ENCODE peak calls at places on chromosomes 3 and 15, in six cellular contexts. M is CD8-positive, alpha-beta T cell; P is cardiac fibroblast; Z is fibroblast of mammary gland; U is RWPE1; E is tibial artery. A is an unnamed sample.

GRCh38 chr15:25177955-25178801 is 223.4 kb downstream of the SNRPN start:
- DNase-seq in M (no peak), P (no peak), Z (no peak), U (no peak), E (peak), A (peak)

GRCh38 chr3:106365061-106365691 is 496.4 kb upstream of the CBLB start:
- DNase-seq in M (no peak), P (no peak), Z (no peak), U (no peak), E (no peak), A (no peak)

GRCh38 chr3:197266331-197266730 is 32.1 kb downstream of the DLG1 start:
- DNase-seq in M (no peak), P (no peak), Z (no peak), U (no peak), E (no peak), A (no peak)

GRCh38 chr15:91234759-91235158 is 134.7 kb downstream of the SV2B start:
- DNase-seq in M (no peak), P (no peak), Z (no peak), U (no peak), E (no peak), A (no peak)

GRCh38 chr3:186519021-186519658 is 25.0 kb downstream of the CRYGS start:
- DNase-seq in M (peak), P (no peak), Z (no peak), U (no peak), E (no peak), A (no peak)

GRCh38 chr3:158539414-158540014 is 31.5 kb upstream of the MLF1 start:
- DNase-seq in M (peak), P (peak), Z (peak), U (peak), E (no peak), A (no peak)

GRCh38 chr15:86063328-86064180 is 16.1 kb upstream of the AGBL1 start:
- DNase-seq in M (no peak), P (no peak), Z (no peak), U (no peak), E (no peak), A (no peak)

GRCh38 chr15:47961401-47962090 is 159.2 kb upstream of the SLC24A5 start:
- DNase-seq in M (no peak), P (no peak), Z (no peak), U (no peak), E (no peak), A (no peak)

GRCh38 chr3:43231276-43232000 is 54.9 kb upstream of the SNRK start:
- DNase-seq in M (no peak), P (peak), Z (no peak), U (no peak), E (no peak), A (no peak)

GRCh38 chr3:130310109-130310508 is 35.4 kb upstream of the COL6A5 start:
- DNase-seq in M (no peak), P (no peak), Z (no peak), U (no peak), E (no peak), A (no peak)

GRCh38 chr3:69085543-69086132 is 901 bp downstream of the ARL6IP5 start:
- DNase-seq in M (no peak), P (peak), Z (peak), U (peak), E (no peak), A (no peak)

GRCh38 chr3:106086636-106087035 is 217.8 kb upstream of the CBLB start:
- DNase-seq in M (no peak), P (no peak), Z (peak), U (peak), E (no peak), A (no peak)

GRCh38 chr15:57427367-57427821 is 51.1 kb downstream of the CGNL1 start:
- DNase-seq in M (no peak), P (peak), Z (peak), U (no peak), E (peak), A (no peak)

GRCh38 chr3:23198801-23199200 is 4.3 kb upstream of the UBE2E2 start:
- DNase-seq in M (no peak), P (peak), Z (peak), U (no peak), E (no peak), A (no peak)

GRCh38 chr15:33086500-33087141 is 107.9 kb downstream of the FMN1 start:
- DNase-seq in M (no peak), P (peak), Z (peak), U (peak), E (no peak), A (no peak)
- TF ChIP-seq CTCF in M (peak), P (peak), Z (peak), U (peak), E (no peak), A (peak)

DNA sequence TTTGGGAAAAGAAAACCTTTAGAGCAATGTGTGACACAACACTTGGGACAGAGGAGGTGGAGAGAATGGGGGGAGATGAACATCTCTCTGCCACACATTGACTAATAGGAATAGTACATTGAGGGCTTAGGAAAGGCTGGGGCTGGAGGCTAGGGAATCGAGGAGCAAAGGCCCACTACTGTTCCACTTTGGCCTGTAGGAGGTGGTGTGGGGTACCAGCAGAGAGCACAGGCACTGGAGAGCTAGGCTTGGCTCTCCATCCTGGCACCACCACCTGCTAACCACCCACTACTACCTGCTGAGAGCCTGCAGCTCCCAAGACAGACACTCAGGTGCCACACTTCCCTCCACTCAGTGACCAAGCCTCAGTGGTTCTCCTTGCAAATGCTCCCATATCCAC is 19.4 kb downstream of the CCDC32 start:
- DNase-seq in M (no peak), P (no peak), Z (no peak), U (no peak), E (no peak), A (no peak)
- TF ChIP-seq CTCF in M (no peak), P (no peak), Z (no peak), U (no peak), E (no peak), A (no peak)

GRCh38 chr15:66563126-66563525 is 2.7 kb downstream of the LCTL start:
- DNase-seq in M (no peak), P (no peak), Z (no peak), U (no peak), E (no peak), A (no peak)
- TF ChIP-seq CTCF in M (no peak), P (no peak), Z (no peak), U (no peak), E (no peak), A (no peak)

GRCh38 chr3:27885641-27886040 is 163.5 kb upstream of the EOMES start:
- DNase-seq in M (no peak), P (no peak), Z (no peak), U (no peak), E (no peak), A (no peak)

GRCh38 chr3:27883266-27883665 is 161.1 kb upstream of the EOMES start:
- DNase-seq in M (no peak), P (no peak), Z (no peak), U (no peak), E (no peak), A (no peak)

GRCh38 chr3:27889745-27890144 is 167.6 kb upstream of the EOMES start:
- DNase-seq in M (no peak), P (no peak), Z (no peak), U (no peak), E (no peak), A (no peak)

GRCh38 chr3:27888562-27888961 is 166.4 kb upstream of the EOMES start:
- DNase-seq in M (no peak), P (peak), Z (peak), U (no peak), E (no peak), A (no peak)
- TF ChIP-seq CTCF in M (no peak), P (no peak), Z (no peak), U (no peak), E (no peak), A (no peak)

A was measured in D721Med.